ENCODE peak calls at places on chromosomes 2 and 18, in four cellular contexts. M is SK-N-SH, U is HCT116, I is GM23248. A is an unnamed sample.

GRCh38 chr2:2769481-2770431 is 438.7 kb upstream of the MYT1L start:
- DNase-seq in M (peak; percentile 64), U (no peak), I (no peak), A (no peak)

GRCh38 chr2:168712053-168712452 is 90.4 kb upstream of the NOSTRIN start:
- DNase-seq in M (no peak), U (no peak), I (no peak), A (no peak)

GRCh38 chr2:46091961-46092667 is 205.1 kb upstream of the EPAS1 start:
- DNase-seq in M (no peak), U (no peak), I (no peak), A (no peak)

GRCh38 chr2:230849633-230850357 is 14.9 kb upstream of the ITM2C start:
- DNase-seq in M (no peak), U (peak; percentile 35), I (peak; percentile 30), A (peak; percentile 26)

GRCh38 chr2:11829324-11829946 is 83.0 kb downstream of the LPIN1 start:
- DNase-seq in M (peak; percentile 89), U (peak; percentile 41), I (peak; percentile 58), A (peak; percentile 75)

GRCh38 chr18:77108001-77108692 is 24.4 kb downstream of the MBP start:
- DNase-seq in M (no peak), U (no peak), I (peak; percentile 89), A (no peak)

GRCh38 chr2:27223416-27223815 is 6.2 kb downstream of the CAD start:
- DNase-seq in M (no peak), U (no peak), I (no peak), A (no peak)

GRCh38 chr2:43197568-43197896 is 28.9 kb downstream of the ZFP36L2 start:
- DNase-seq in M (no peak), U (no peak), I (no peak), A (no peak)

GRCh38 chr2:10560626-10561025 is 112.5 kb upstream of the ODC1 start:
- DNase-seq in M (no peak), U (no peak), I (no peak), A (no peak)

GRCh38 chr2:174023591-174024523 is 58.7 kb upstream of the SP3 start:
- DNase-seq in M (peak; percentile 81), U (peak; percentile 27), I (peak; percentile 98), A (peak; percentile 91)

GRCh38 chr2:143399679-143400078 is 270.5 kb downstream of the ARHGAP15 start:
- DNase-seq in M (no peak), U (no peak), I (peak; percentile 32), A (peak; percentile 10)

GRCh38 chr2:69385443-69386151 is 1.4 kb downstream of the GFPT1 start:
- DNase-seq in M (no peak), U (peak; percentile 54), I (peak; percentile 63), A (peak; percentile 9)

GRCh38 chr2:41877114-41877513 is 170.7 kb upstream of the PKDCC start:
- DNase-seq in M (no peak), U (no peak), I (no peak), A (no peak)

GRCh38 chr2:8692783-8693768 is 11.2 kb downstream of the ID2 start:
- DNase-seq in M (peak; percentile 86), U (no peak), I (no peak), A (peak; percentile 58)

GRCh38 chr2:189633392-189633811 is 27.9 kb upstream of the ASNSD1 start:
- DNase-seq in M (no peak), U (no peak), I (no peak), A (peak; percentile 49)

GRCh38 chr18:46155652-46156051 is 51.5 kb downstream of the HAUS1 start:
- DNase-seq in M (no peak), U (no peak), I (peak; percentile 95), A (peak; percentile 66)

GRCh38 chr2:51013060-51013746 is 18.7 kb downstream of the NRXN1 start:
- DNase-seq in M (no peak), U (peak; percentile 10), I (no peak), A (peak; percentile 82)

DNA sequence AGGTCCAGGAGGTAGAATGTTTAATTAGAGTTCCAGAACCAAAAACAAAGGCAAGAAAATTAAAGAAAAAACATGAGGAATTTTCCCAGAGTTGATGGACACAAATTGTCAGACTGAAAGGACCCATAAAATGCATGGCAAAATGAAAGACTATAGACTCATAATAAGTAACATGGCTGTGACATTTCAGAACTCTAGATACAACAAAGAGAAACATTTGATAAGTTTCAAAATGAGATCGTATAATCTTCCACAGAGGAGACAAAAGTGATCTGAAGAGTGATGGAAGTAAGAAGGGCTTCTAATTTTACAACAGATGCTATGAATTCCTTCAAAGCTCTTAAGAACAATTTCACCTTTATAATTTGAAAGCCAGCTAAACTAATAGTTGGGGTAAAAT is 20.4 kb downstream of the ORC4 start:
- DNase-seq in M (no peak), U (no peak), I (no peak), A (no peak)
- H3K9ac ChIP-seq in M (no peak overlapping the region), U (no peak overlapping the region), I (no peak overlapping the region), A (no peak overlapping the region)

DNA sequence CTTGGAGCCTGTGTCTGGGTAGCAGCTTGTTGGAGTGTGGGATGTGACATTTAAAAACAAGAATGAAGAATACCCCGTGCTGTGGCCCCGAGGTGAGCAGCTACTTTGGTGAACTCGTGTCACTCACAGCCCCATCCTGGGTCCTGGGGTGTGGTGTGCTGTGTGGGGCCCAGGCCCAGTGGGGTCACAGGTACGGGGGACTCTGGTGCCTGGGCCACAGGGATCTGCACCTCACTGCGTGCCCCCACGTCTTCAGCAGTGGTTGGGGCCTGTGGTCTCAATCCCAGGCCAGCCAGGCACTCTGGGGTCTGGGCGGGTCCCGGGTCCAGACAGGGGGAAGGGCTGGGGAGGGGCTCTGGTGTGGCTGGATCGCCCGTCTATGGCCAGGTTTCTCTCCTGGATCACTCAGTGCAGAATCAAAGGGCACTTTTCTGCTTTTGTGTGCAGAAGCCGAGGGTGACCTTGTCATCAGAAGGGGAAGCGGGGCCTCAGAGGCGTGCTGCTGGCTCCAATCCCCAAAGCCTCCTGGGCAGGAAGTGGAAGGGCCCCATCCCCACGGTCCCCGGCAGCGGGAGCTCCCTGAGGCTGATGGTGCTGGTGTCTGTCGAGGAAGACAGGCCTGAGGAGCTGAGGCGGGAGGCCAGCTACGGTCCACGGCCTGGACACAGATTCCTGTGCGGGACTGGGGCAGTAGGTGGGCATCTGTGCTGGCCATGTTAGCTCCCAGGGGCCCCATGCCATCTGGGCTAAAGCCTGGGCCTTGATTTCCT is 1.4 kb downstream of the GPR35 start:
- DNase-seq in M (peak; percentile 56), U (no peak), I (no peak), A (no peak)
- TF ChIP-seq EZH2phosphoT487 in M (no peak), U (no peak), I (no peak), A (no peak)

GRCh38 chr2:108594982-108595464 is 60.8 kb downstream of the LIMS1 start:
- DNase-seq in M (no peak), U (no peak), I (peak; percentile 74), A (peak; percentile 89)
- H3K9ac ChIP-seq in M (peak overlapping the region; percentile 79), U (peak overlapping the region; percentile 41), I (peak overlapping the region; percentile 54), A (peak overlapping the region; percentile 14)

GRCh38 chr2:74501335-74502071 is 2.1 kb upstream of the LBX2 start:
- DNase-seq in M (peak; percentile 63), U (no peak), I (no peak), A (no peak)
- TF ChIP-seq EZH2phosphoT487 in M (no peak), U (no peak), I (no peak), A (no peak)

GRCh38 chr18:57437782-57438668 is 2.9 kb downstream of the ONECUT2 start:
- DNase-seq in M (peak; percentile 90), U (peak; percentile 40), I (peak; percentile 90), A (peak; percentile 83)
- H3K9ac ChIP-seq in M (peak overlapping the region; percentile 33), U (no peak overlapping the region), I (no peak overlapping the region), A (no peak overlapping the region)

GRCh38 chr2:128735296-128735960 is 416.8 kb upstream of the HS6ST1 start:
- DNase-seq in M (no peak), U (no peak), I (no peak), A (no peak)

GRCh38 chr2:128734521-128735295 is 416.0 kb upstream of the HS6ST1 start:
- DNase-seq in M (peak; percentile 30), U (no peak), I (no peak), A (no peak)

GRCh38 chr2:128733450-128733849 is 414.8 kb upstream of the HS6ST1 start:
- DNase-seq in M (peak; percentile 44), U (no peak), I (no peak), A (no peak)

GRCh38 chr2:128731994-128732650 is 413.5 kb upstream of the HS6ST1 start:
- DNase-seq in M (no peak), U (no peak), I (no peak), A (no peak)

DNA sequence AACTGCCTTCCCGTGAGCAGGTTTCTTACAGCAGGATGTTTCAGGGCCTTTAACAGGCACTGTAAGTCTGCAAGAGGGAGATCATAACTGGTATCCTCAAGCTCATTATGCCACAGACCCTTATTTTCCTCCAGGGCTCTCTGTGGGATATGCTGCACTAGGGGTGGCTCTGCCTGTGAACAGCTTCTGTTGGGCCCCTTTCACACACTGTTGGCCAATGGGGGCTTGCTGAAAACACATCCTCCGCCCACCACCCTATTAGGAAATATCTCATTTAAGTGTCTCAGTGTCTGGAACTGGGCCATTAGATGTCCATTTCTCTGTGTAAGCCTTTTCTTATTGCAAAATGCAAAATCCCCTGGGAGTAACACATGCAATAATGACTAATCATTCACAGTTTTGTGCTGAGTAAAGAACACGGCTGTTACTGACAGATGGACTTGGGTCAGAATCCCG is 414.3 kb upstream of the HS6ST1 start:
- DNase-seq in M (no peak), U (no peak), I (peak; percentile 97), A (no peak)
- TF ChIP-seq EZH2phosphoT487 in M (no peak), U (no peak), I (no peak), A (no peak)

GRCh38 chr2:96241901-96242611 is 23.7 kb downstream of the TMEM127 start:
- DNase-seq in M (no peak), U (no peak), I (peak; percentile 86), A (peak; percentile 67)
- H3K9ac ChIP-seq in M (no peak overlapping the region), U (no peak overlapping the region), I (peak overlapping the region; percentile 34), A (no peak overlapping the region)

A was measured in PC-3.